ENCODE peak calls at places on chromosomes 13 and 19, in five cellular contexts. S, P, E, B and F are unnamed samples.
A peak's percentile ranks its signal among the peaks of the same experiment; 100 is the strongest.

GRCh38 chr19:4069331-4069959 is 2.7 kb upstream of the ZBTB7A start:
- DNase-seq in S (no peak), P (no peak), E (no peak), B (no peak), F (no peak)

GRCh38 chr13:41299316-41300094 is 11.6 kb upstream of the NAA16 start:
- DNase-seq in S (no peak), P (no peak), E (no peak), B (no peak), F (no peak)

GRCh38 chr13:113923376-113924063 is 50.4 kb downstream of the C13orf46 start:
- DNase-seq in S (peak; percentile 18), P (no peak), E (no peak), B (no peak), F (no peak)

GRCh38 chr19:41297628-41298326 is 12.2 kb upstream of the CCDC97 start:
- DNase-seq in S (no peak), P (peak; percentile 63), E (no peak), B (peak; percentile 46), F (no peak)

GRCh38 chr13:95411641-95412040 is 110.4 kb upstream of the ABCC4 start:
- DNase-seq in S (no peak), P (no peak), E (no peak), B (no peak), F (no peak)

GRCh38 chr13:20714161-20714560 is 10.7 kb downstream of the IL17D start:
- DNase-seq in S (no peak), P (no peak), E (no peak), B (no peak), F (no peak)

GRCh38 chr19:12800873-12801465 is 631 bp downstream of the PRDX2 start:
- DNase-seq in S (no peak), P (no peak), E (no peak), B (no peak), F (no peak)

GRCh38 chr19:51688665-51689571 is 4.2 kb upstream of the SPACA6 start:
- DNase-seq in S (peak; percentile 92), P (peak; percentile 97), E (peak; percentile 90), B (peak; percentile 88), F (no peak)

GRCh38 chr19:51501594-51502263 is at the start of gene SIGLEC12:
- DNase-seq in S (no peak), P (peak; percentile 67), E (no peak), B (no peak), F (no peak)

GRCh38 chr19:5157186-5157585 is 183.4 kb downstream of the PTPRS start:
- DNase-seq in S (no peak), P (peak; percentile 59), E (no peak), B (no peak), F (no peak)

GRCh38 chr19:28009696-28010095 is 1203.3 kb downstream of the UQCRFS1 start:
- DNase-seq in S (no peak), P (no peak), E (no peak), B (no peak), F (no peak)

GRCh38 chr19:19554074-19555023 is 16.3 kb downstream of the CILP2 start:
- DNase-seq in S (no peak), P (no peak), E (no peak), B (peak; percentile 65), F (no peak)

GRCh38 chr13:76646946-76647345 is 239.3 kb downstream of the KCTD12 start:
- DNase-seq in S (no peak), P (no peak), E (no peak), B (no peak), F (no peak)

GRCh38 chr19:45874620-45874966 is 10.5 kb downstream of the FOXA3 start:
- DNase-seq in S (no peak), P (no peak), E (no peak), B (no peak), F (no peak)

GRCh38 chr19:45878043-45878794 is 7.7 kb downstream of the IRF2BP1 start:
- DNase-seq in S (no peak), P (no peak), E (peak; percentile 83), B (peak; percentile 93), F (no peak)

GRCh38 chr19:45876161-45876410 is 9.9 kb downstream of the IRF2BP1 start:
- DNase-seq in S (no peak), P (no peak), E (no peak), B (no peak), F (no peak)

GRCh38 chr19:45879055-45879454 is 6.9 kb downstream of the IRF2BP1 start:
- DNase-seq in S (no peak), P (no peak), E (peak; percentile 58), B (peak; percentile 47), F (no peak)

DNA sequence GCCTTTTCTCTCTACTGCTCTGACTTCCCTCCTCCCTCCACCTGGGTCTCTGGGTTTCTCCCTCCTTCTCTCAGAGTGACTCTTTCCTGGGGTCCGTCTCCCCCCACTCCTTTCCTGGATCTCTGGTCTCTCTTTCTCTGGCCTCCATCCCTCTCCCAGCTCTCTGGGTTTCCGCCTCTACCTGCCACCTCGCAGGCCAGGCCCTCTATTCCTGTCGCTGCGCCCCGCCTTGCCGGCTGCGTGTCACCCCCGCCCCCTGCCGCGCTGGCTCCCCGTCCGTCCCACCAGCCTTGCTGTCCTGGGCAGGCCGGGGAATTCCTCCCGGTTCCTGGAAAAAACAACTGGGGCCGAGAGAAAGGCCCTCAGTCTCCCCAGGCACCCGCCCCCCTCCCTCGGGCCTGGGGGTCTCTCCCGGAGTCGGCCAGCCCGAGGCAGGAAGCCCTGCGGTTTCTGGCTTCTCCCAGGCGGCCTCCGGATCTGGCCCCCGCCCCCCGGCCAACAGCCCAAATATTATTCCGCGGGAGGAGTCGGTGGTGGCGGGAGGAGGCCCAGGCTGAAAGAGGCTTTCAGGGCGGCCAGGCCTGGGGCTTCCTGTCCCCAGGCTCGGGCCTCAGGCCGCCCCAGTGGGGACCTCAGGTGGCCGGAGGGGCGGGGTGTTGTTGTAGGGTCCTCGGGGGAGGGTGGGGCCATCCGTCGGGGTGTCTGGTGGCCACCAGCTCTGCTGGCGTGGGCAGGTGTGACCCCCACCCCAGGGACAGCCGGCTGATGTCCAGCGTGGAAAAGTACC is 9.3 kb downstream of the IRF2BP1 start:
- DNase-seq in S (no peak), P (peak; percentile 75), E (peak; percentile 58), B (peak; percentile 82), F (no peak)
- TF ChIP-seq POLR2AphosphoS5 in S (no peak), P (no peak), E (peak; percentile 25), B (peak; percentile 46), F (no peak)

GRCh38 chr19:53586277-53586691 is 45.5 kb upstream of the DPRX start:
- DNase-seq in S (no peak), P (no peak), E (no peak), B (no peak), F (no peak)
- H3K4me3 ChIP-seq in S (no peak overlapping the region), P (no peak overlapping the region), E (no peak overlapping the region), B (no peak overlapping the region), F (no peak overlapping the region)

GRCh38 chr13:23339225-23339624 is 94.3 kb downstream of the SACS start:
- DNase-seq in S (no peak), P (no peak), E (no peak), B (no peak), F (no peak)
- H3K36me3 ChIP-seq in S (peaks cover 17% of the 10 kb centered on the region), P (peaks cover 22% of the 10 kb centered on the region), E (no peaks in the 10 kb centered on the region), B (peaks cover 19% of the 10 kb centered on the region), F (peaks cover 5% of the 10 kb centered on the region)

GRCh38 chr13:39418424-39418823 is 184.6 kb downstream of the LHFPL6 start:
- DNase-seq in S (no peak), P (no peak), E (no peak), B (no peak), F (no peak)
- TF ChIP-seq POLR2AphosphoS5 in S (no peak), P (no peak), E (no peak), B (no peak), F (no peak)

GRCh38 chr19:10601999-10602329 is 14.9 kb upstream of the AP1M2 start:
- DNase-seq in S (no peak), P (no peak), E (no peak), B (no peak), F (no peak)

GRCh38 chr19:10603873-10604459 is 16.9 kb upstream of the AP1M2 start:
- DNase-seq in S (no peak), P (no peak), E (no peak), B (peak; percentile 38), F (no peak)

GRCh38 chr19:10602330-10603083 is 15.4 kb upstream of the AP1M2 start:
- DNase-seq in S (peak; percentile 92), P (peak; percentile 91), E (peak; percentile 81), B (peak; percentile 90), F (no peak)

GRCh38 chr19:10603084-10603872 is 16.2 kb upstream of the AP1M2 start:
- DNase-seq in S (peak; percentile 81), P (peak; percentile 68), E (peak; percentile 59), B (peak; percentile 57), F (no peak)

DNA sequence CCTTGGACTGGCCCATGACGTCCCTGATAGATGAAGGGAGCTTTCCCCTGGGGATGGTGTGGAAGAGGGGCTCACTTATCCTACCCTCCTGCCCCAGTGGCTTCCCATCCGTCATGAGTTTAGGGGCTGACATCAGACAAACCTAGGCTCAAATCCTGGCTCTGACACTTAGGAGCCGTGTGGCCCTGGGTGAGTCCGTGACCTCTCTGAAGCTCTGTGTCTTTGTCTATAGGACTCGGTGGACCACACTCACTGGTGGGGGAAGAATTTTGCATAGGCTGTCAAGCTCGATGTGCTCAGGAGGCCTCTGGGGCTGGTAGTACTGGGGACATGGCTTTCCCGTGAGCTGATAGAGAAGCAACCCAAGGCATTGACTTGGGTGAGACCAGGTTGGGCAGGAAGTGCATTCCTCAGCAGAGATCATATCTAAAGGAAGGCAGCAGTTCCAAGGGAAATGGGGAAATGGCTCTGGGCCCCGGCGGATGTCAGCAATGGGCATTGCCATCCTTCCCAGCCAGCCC is 17.4 kb upstream of the AP1M2 start:
- DNase-seq in S (no peak), P (no peak), E (no peak), B (peak; percentile 35), F (no peak)
- H3K4me3 ChIP-seq in S (no peak overlapping the region), P (no peak overlapping the region), E (no peak overlapping the region), B (peak overlapping the region; percentile 86), F (no peak overlapping the region)

GRCh38 chr13:24290280-24290932 is 19.0 kb upstream of the C1QTNF9 start:
- DNase-seq in S (no peak), P (no peak), E (no peak), B (peak; percentile 17), F (no peak)
- H3K36me3 ChIP-seq in S (peaks cover 71% of the 10 kb centered on the region), P (peaks cover 93% of the 10 kb centered on the region), E (no peaks in the 10 kb centered on the region), B (peaks cover 98% of the 10 kb centered on the region), F (no peaks in the 10 kb centered on the region)

GRCh38 chr13:79631260-79631659 is 150.3 kb downstream of the NDFIP2 start:
- DNase-seq in S (no peak), P (no peak), E (no peak), B (no peak), F (peak; percentile 51)

GRCh38 chr13:79625517-79625916 is 144.6 kb downstream of the NDFIP2 start:
- DNase-seq in S (no peak), P (no peak), E (no peak), B (no peak), F (no peak)

GRCh38 chr13:79626924-79627323 is 146.0 kb downstream of the NDFIP2 start:
- DNase-seq in S (no peak), P (no peak), E (no peak), B (no peak), F (no peak)

GRCh38 chr13:79628463-79628862 is 147.5 kb downstream of the NDFIP2 start:
- DNase-seq in S (no peak), P (no peak), E (no peak), B (no peak), F (no peak)
- TF ChIP-seq POLR2AphosphoS5 in S (no peak), P (no peak), E (no peak), B (no peak), F (no peak)